ENCODE peak calls at places on chromosomes 6 and 20, in nine cellular contexts. N, J, G, K, W, H, U, M and C are unnamed samples. For H3K9me3, the result is how much of the 10 kb centered on the place peaks cover.

GRCh38 chr6:138222901-138223546 is 4.7 kb upstream of the PBOV1 start:
- DNase-seq in H (no peak), G (no peak), M (no peak), K (no peak), W (no peak), J (no peak), N (no peak), U (peak), C (no peak)

GRCh38 chr6:19788684-19789083 is 48.5 kb upstream of the ID4 start:
- DNase-seq in M (no peak), N (no peak), H (no peak), G (no peak), W (no peak), U (no peak), K (no peak), J (no peak), C (no peak)

GRCh38 chr6:8047466-8048292 is 16.5 kb downstream of the BLOC1S5 start:
- DNase-seq in M (no peak), H (peak), J (no peak), G (no peak), W (no peak), N (no peak), K (no peak), U (peak), C (no peak)

GRCh38 chr6:47633141-47633540 is 65.2 kb upstream of the ADGRF4 start:
- DNase-seq in K (no peak), J (no peak), N (no peak), W (no peak), U (peak), G (no peak), H (no peak), M (no peak), C (no peak)

GRCh38 chr6:158040804-158041347 is 59.2 kb downstream of the SYNJ2 start:
- DNase-seq in U (peak), K (no peak), M (no peak), J (peak), H (no peak), G (no peak), N (no peak), W (no peak), C (peak)

GRCh38 chr6:169868458-169868857 is 117.0 kb downstream of the ERMARD start:
- DNase-seq in M (no peak), W (peak), H (no peak), J (no peak), K (no peak), U (no peak), G (peak), N (peak), C (no peak)

GRCh38 chr6:119742188-119742803 is 392.7 kb upstream of the MAN1A1 start:
- DNase-seq in U (peak), G (peak), N (peak), J (peak), M (peak), H (peak), K (peak), W (peak), C (peak)

GRCh38 chr6:2505624-2506023 is 245.1 kb downstream of the MYLK4 start:
- DNase-seq in H (no peak), W (no peak), M (no peak), J (no peak), N (no peak), K (no peak), G (no peak), U (peak), C (no peak)

GRCh38 chr20:3719046-3719445 is 6.6 kb upstream of the SIGLEC1 start:
- DNase-seq in K (no peak), J (no peak), M (no peak), G (no peak), H (no peak), W (no peak), U (no peak), N (no peak), C (no peak)

GRCh38 chr6:147205690-147206600 is 1.7 kb downstream of the STXBP5 start:
- DNase-seq in K (no peak), W (no peak), M (no peak), H (no peak), G (no peak), U (peak), J (no peak), N (peak), C (peak)

GRCh38 chr6:63897459-63897858 is 261.9 kb downstream of the PHF3 start:
- DNase-seq in M (no peak), U (peak), W (no peak), J (no peak), N (no peak), K (no peak), H (no peak), G (no peak), C (no peak)

GRCh38 chr6:100269189-100269588 is 195.5 kb downstream of the SIM1 start:
- DNase-seq in N (no peak), J (no peak), M (no peak), U (peak), W (no peak), H (no peak), G (no peak), K (no peak), C (no peak)

GRCh38 chr6:54778731-54779130 is 67.8 kb upstream of the FAM83B start:
- DNase-seq in J (no peak), H (no peak), N (no peak), U (no peak), M (no peak), W (no peak), K (no peak), G (no peak), C (no peak)

GRCh38 chr6:224350-224749 is 67.9 kb upstream of the DUSP22 start:
- DNase-seq in K (peak), U (no peak), H (no peak), N (no peak), G (no peak), W (no peak), M (no peak), J (no peak), C (no peak)

GRCh38 chr20:1125266-1125665 is 6.9 kb downstream of the PSMF1 start:
- DNase-seq in G (no peak), J (no peak), W (no peak), N (no peak), U (no peak), K (no peak), M (no peak), H (no peak), C (no peak)

GRCh38 chr20:52959125-52959524 is 13.0 kb upstream of the TSHZ2 start:
- DNase-seq in N (no peak), U (peak), J (no peak), H (no peak), G (no peak), K (no peak), M (peak), W (no peak), C (no peak)

GRCh38 chr6:157597461-157598312 is 216.7 kb downstream of the ZDHHC14 start:
- DNase-seq in N (peak), K (no peak), G (peak), W (no peak), U (peak), J (no peak), H (no peak), M (peak), C (no peak)

GRCh38 chr6:162373192-162373591 is 354.4 kb downstream of the PRKN start:
- DNase-seq in H (no peak), U (no peak), J (no peak), M (no peak), W (no peak), K (no peak), G (no peak), N (no peak), C (no peak)

GRCh38 chr6:113649916-113650609 is 207.1 kb upstream of the MARCKS start:
- DNase-seq in K (no peak), H (no peak), W (no peak), G (no peak), J (no peak), U (no peak), M (no peak), N (no peak), C (no peak)

GRCh38 chr6:165986647-165987482 is 180.8 kb downstream of the TBXT start:
- DNase-seq in M (no peak), K (no peak), J (no peak), U (peak), N (no peak), W (no peak), H (no peak), G (no peak), C (no peak)

GRCh38 chr20:17806107-17806506 is 106.3 kb downstream of the BANF2 start:
- DNase-seq in K (no peak), M (no peak), H (no peak), J (no peak), U (no peak), W (no peak), G (no peak), N (no peak), C (no peak)

DNA sequence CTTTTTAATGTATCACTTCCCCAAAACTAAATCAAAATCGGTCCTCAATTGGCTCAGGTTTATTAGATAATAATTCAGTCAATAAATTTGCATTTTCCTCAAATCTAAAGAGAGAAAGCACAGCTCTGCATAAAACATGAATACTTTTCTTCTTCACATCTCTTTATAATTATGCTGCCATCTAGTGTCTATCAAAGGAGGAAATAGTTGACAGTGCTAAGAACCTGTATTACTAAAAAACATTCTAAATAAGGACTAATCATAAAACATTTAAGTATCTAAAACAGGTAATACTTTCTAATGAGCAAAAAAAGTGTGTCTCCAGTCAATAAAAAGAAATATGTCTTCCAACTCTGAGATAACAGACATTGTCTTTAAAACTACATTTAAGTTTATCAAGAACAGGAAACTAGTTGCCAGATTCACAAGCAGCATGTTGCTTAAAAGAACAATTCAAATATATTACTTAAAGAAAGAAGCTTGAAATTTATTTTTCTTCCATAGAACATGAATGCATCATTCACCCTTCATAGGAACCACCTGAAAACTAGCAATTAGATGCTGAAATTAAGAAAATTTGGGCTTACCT is 56.5 kb upstream of the DST start:
- DNase-seq in G (no peak), U (peak), N (no peak), J (no peak), H (no peak), K (no peak), M (no peak), W (no peak), C (no peak)
- TF ChIP-seq CTCF in G (peak), U (peak), N (peak), J (peak), H (peak), K (peak), M (no peak), W (peak), C (peak)

DNA sequence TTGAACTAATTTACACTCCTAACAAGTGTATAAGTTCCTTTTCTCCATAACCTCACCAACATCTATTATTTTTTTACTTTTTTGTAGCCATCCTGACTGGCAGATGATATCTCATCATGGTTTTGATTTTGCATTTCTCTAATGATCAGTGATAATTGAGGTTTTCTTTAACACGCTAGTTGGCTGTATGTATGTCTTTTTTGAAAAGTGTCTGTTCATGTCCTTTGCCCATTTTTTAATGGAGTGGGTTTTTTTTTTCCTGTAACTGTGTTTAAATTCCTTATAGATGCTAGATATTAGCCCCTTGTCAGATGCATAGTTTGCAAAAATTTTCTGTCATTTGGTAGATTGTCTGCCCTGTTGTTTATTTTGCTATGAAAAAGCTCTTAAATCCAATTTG is 39.6 kb upstream of the TRIM39 start:
- DNase-seq in K (no peak), U (no peak), M (no peak), H (no peak), W (no peak), J (no peak), N (no peak), G (no peak), C (no peak)
- H3K9me3 ChIP-seq in K (half or more), U (under half), M (under half), H (under half), W (under half), J (under half), N (half or more), G (under half), C (under half)

GRCh38 chr6:14210663-14211595 is 93.4 kb downstream of the CD83 start:
- DNase-seq in J (peak), G (peak), W (peak), N (peak), U (peak), K (peak), M (peak), H (peak), C (peak)
- TF ChIP-seq CTCF in J (peak), G (peak), W (peak), N (peak), U (peak), K (no peak), M (peak), H (peak), C (peak)

GRCh38 chr6:56532766-56533551 is 109.7 kb downstream of the DST start:
- DNase-seq in M (peak), H (no peak), W (no peak), G (no peak), K (no peak), N (no peak), J (no peak), U (no peak), C (no peak)
- H3K9me3 ChIP-seq in M (under half), H (under half), W (under half), G (under half), K (under half), N (under half), J (under half), U (under half), C (under half)

GRCh38 chr6:42962096-42962495 is 1.5 kb downstream of the GNMT start:
- DNase-seq in N (no peak), J (no peak), U (no peak), G (no peak), K (no peak), W (no peak), H (no peak), M (no peak), C (no peak)

GRCh38 chr6:42963179-42963854 is 2.8 kb downstream of the GNMT start:
- DNase-seq in W (no peak), M (no peak), J (no peak), G (no peak), K (no peak), H (no peak), N (no peak), U (no peak), C (no peak)

GRCh38 chr6:42961020-42961470 is 491 bp downstream of the GNMT start:
- DNase-seq in K (no peak), H (no peak), W (no peak), J (no peak), N (no peak), U (no peak), M (peak), G (no peak), C (no peak)

GRCh38 chr6:42962502-42963178 is 2.1 kb downstream of the GNMT start:
- DNase-seq in G (no peak), N (no peak), K (no peak), M (no peak), H (no peak), W (no peak), J (no peak), U (no peak), C (peak)

DNA sequence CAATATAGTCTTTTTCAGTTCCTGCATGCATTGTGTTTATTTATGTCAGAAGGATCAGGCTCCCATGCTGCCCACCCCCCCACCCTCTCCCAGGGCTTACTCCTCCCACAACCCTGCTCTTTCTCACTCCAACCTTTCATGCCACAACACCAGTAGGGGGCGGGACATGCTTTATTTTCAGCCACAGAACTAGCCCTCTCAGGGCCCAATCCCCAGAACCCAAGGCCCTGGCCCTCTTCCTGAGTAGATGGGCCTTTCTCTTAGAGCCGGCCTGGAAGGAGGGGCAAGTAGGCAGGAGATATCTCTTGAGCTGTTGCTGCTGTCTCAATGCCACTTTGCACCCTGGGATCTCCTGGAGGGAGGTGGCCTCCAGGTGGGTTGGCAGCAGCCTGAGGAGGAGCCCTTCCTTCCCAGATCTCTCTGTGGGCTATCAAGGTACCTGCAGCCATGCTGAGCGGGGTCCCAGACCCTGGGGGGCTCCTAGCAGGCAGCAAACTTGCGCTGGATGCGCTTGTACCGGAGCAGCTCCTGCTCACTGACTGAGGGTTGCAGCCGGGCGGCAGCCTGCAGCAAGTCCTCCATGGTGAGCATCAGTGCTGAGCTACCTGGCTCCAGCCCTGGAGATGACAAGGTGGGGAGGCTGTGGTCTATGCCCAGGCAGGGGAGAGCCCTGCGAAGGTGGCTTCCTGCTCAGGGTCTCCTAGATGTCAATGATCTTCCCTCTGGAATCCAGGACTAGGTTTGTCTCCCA is 3.5 kb downstream of the GNMT start:
- DNase-seq in J (no peak), K (no peak), H (no peak), W (no peak), N (peak), M (no peak), U (peak), G (no peak), C (no peak)
- TF ChIP-seq CTCF in J (no peak), K (no peak), H (no peak), W (no peak), N (peak), M (no peak), U (peak), G (no peak), C (no peak)

GRCh38 chr20:49285813-49286494 is 8.1 kb upstream of the ZNFX1 start:
- DNase-seq in G (no peak), M (no peak), H (no peak), U (no peak), N (no peak), J (no peak), K (no peak), W (no peak), C (no peak)

GRCh38 chr20:49283176-49283702 is 5.4 kb upstream of the ZNFX1 start:
- DNase-seq in J (no peak), M (no peak), N (no peak), H (no peak), U (no peak), K (no peak), G (no peak), W (no peak), C (no peak)

GRCh38 chr20:49285233-49285668 is 7.4 kb upstream of the ZNFX1 start:
- DNase-seq in U (no peak), H (no peak), K (no peak), M (no peak), G (no peak), W (no peak), J (no peak), N (no peak), C (no peak)

GRCh38 chr20:49283703-49284625 is 6.1 kb upstream of the ZNFX1 start:
- DNase-seq in H (no peak), U (no peak), W (no peak), J (no peak), N (no peak), M (no peak), K (no peak), G (no peak), C (no peak)

DNA sequence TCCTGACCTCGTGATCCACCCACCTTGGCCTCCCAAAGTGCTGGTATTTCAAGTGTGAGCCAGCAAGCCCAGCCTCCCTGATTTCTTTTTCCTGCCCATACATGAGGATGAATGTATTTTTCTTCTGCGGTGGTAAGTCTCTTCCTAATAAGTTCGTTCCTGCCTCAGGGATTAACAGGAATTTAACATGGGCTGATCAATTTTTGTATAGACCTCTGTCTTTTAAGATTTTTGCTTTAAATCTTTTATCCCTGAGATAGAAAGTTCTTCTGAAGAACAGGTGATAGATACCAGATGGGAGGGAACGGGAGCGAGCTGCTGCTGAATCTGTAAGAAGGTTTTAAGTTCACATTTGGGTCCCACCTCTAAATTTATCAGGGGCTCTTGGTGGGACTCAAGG is 7.0 kb upstream of the ZNFX1 start:
- DNase-seq in U (no peak), K (no peak), G (no peak), H (no peak), M (no peak), J (no peak), N (no peak), W (no peak), C (no peak)
- H3K9me3 ChIP-seq in U (under half), K (half or more), G (under half), H (under half), M (under half), J (under half), N (under half), W (under half), C (under half)